ENCODE peak calls at places on chromosomes 2 and 18, in four cellular contexts. H is tibial artery, L is right atrium auricular region, T is mammary epithelial cell. E is an unnamed sample.
A peak's percentile ranks its signal among the peaks of the same experiment; 100 is the strongest.

GRCh38 chr2:239249781-239250180 is 151.0 kb downstream of the HDAC4 start:
- DNase-seq in T (no peak), L (peak; percentile 89), H (peak; percentile 60), E (peak; percentile 51)

GRCh38 chr2:88227446-88227845 is 57.3 kb downstream of the THNSL2 start:
- DNase-seq in L (no peak), H (no peak), T (no peak), E (no peak)

GRCh38 chr2:95025406-95026319 is at the start of gene MAL:
- DNase-seq in T (peak; percentile 23), L (no peak), H (no peak), E (no peak)

GRCh38 chr2:207227062-207227748 is 61.5 kb upstream of the KLF7 start:
- DNase-seq in H (no peak), L (no peak), T (no peak), E (no peak)

GRCh38 chr18:78738076-78738690 is 241.4 kb upstream of the SALL3 start:
- DNase-seq in H (no peak), L (no peak), T (no peak), E (peak; percentile 10)

GRCh38 chr2:199216253-199216652 is 241.5 kb downstream of the SATB2 start:
- DNase-seq in L (no peak), T (no peak), H (no peak), E (no peak)

GRCh38 chr2:26649322-26649721 is 8.2 kb upstream of the CIB4 start:
- DNase-seq in T (no peak), H (no peak), L (no peak), E (no peak)

GRCh38 chr18:69865656-69866241 is 81.9 kb downstream of the CD226 start:
- DNase-seq in L (no peak), T (no peak), H (no peak), E (no peak)

GRCh38 chr18:31325051-31325450 is 7.1 kb downstream of the DSG1 start:
- DNase-seq in H (peak; percentile 21), T (peak; percentile 37), L (no peak), E (peak; percentile 3)

GRCh38 chr2:67878743-67879142 is 184.1 kb downstream of the C1D start:
- DNase-seq in T (no peak), H (no peak), L (no peak), E (no peak)

GRCh38 chr2:180289627-180290026 is 282.5 kb upstream of the CWC22 start:
- DNase-seq in H (no peak), L (no peak), T (no peak), E (no peak)

GRCh38 chr2:85741211-85741610 is 12.6 kb upstream of the ATOH8 start:
- DNase-seq in L (no peak), T (no peak), H (peak; percentile 73), E (no peak)

GRCh38 chr18:8615397-8616025 is 6.3 kb downstream of the RAB12 start:
- DNase-seq in H (peak; percentile 36), L (no peak), T (peak; percentile 87), E (peak; percentile 65)

GRCh38 chr18:10274327-10274726 is 180.1 kb upstream of the APCDD1 start:
- DNase-seq in L (no peak), T (no peak), H (no peak), E (no peak)

GRCh38 chr2:207683879-207684627 is 27.4 kb upstream of the CCNYL1 start:
- DNase-seq in H (no peak), T (peak; percentile 60), L (no peak), E (peak; percentile 7)

GRCh38 chr2:105391058-105391627 is 7.7 kb downstream of the FHL2 start:
- DNase-seq in L (no peak), H (no peak), T (no peak), E (peak; percentile 39)

GRCh38 chr2:42063383-42064171 is 15.8 kb downstream of the PKDCC start:
- DNase-seq in L (no peak), T (no peak), H (no peak), E (no peak)

GRCh38 chr2:231673348-231673770 is 35.0 kb upstream of the PTMA start:
- DNase-seq in T (no peak), L (no peak), H (no peak), E (no peak)

GRCh38 chr2:102100371-102101096 is 42.0 kb upstream of the IL1R1 start:
- DNase-seq in L (no peak), H (no peak), T (peak; percentile 89), E (no peak)

GRCh38 chr2:23381084-23381483 is 3.9 kb upstream of the KLHL29 start:
- DNase-seq in H (peak; percentile 48), L (peak; percentile 76), T (peak; percentile 86), E (peak; percentile 86)

GRCh38 chr2:195498176-195498575 is 158.8 kb upstream of the SLC39A10 start:
- DNase-seq in L (no peak), T (peak; percentile 26), H (peak; percentile 37), E (peak; percentile 80)

GRCh38 chr2:72979896-72980295 is 62.6 kb downstream of the EMX1 start:
- DNase-seq in T (no peak), H (no peak), L (no peak), E (no peak)

GRCh38 chr2:209663149-209663548 is 108.5 kb upstream of the UNC80 start:
- DNase-seq in L (no peak), T (no peak), H (no peak), E (peak; percentile 7)

GRCh38 chr18:74303936-74304335 is 11.7 kb upstream of the C18orf63 start:
- DNase-seq in T (peak; percentile 63), H (no peak), L (no peak), E (no peak)

GRCh38 chr2:241158546-241158900 is 8.3 kb downstream of the PPP1R7 start:
- DNase-seq in T (no peak), H (no peak), L (no peak), E (no peak)

GRCh38 chr2:47214990-47215389 is 59.9 kb upstream of the STPG4 start:
- DNase-seq in T (no peak), H (no peak), L (no peak), E (no peak)

GRCh38 chr2:130987519-130988425 is 105.5 kb downstream of the FAM168B start:
- DNase-seq in T (no peak), H (no peak), L (no peak), E (no peak)

GRCh38 chr18:77407733-77408132 is 158.1 kb downstream of the GALR1 start:
- DNase-seq in H (no peak), T (no peak), L (no peak), E (no peak)

GRCh38 chr2:91839904-91840868 is 3031.0 kb upstream of the TEKT4 start:
- DNase-seq in H (no peak), L (no peak), T (no peak), E (no peak)

GRCh38 chr2:85728883-85729824 is 24.6 kb upstream of the ATOH8 start:
- DNase-seq in L (peak; percentile 95), H (peak; percentile 91), T (peak; percentile 45), E (peak; percentile 85)

GRCh38 chr18:76274470-76275289 is 220.4 kb downstream of the ZNF516 start:
- DNase-seq in L (no peak), T (no peak), H (no peak), E (no peak)

GRCh38 chr2:135916232-135916631 is 40.0 kb upstream of the MCM6 start:
- DNase-seq in H (no peak), L (no peak), T (peak; percentile 15), E (no peak)

GRCh38 chr2:234968633-234969328 is 17.0 kb downstream of the SH3BP4 start:
- DNase-seq in H (no peak), T (no peak), L (no peak), E (no peak)

GRCh38 chr2:182907081-182907830 is 40.8 kb upstream of the FRZB start:
- DNase-seq in L (no peak), T (no peak), H (no peak), E (no peak)
- H3K27ac ChIP-seq in L (no peak overlapping the region), T (no peak overlapping the region), H (no peak overlapping the region), E (no peak overlapping the region)

GRCh38 chr2:162067596-162067995 is 6.4 kb downstream of the DPP4 start:
- DNase-seq in H (no peak), L (no peak), T (no peak), E (no peak)

GRCh38 chr2:162069200-162069910 is 4.7 kb downstream of the DPP4 start:
- DNase-seq in L (no peak), T (no peak), H (no peak), E (no peak)

GRCh38 chr2:162072181-162072702 is 1.8 kb downstream of the DPP4 start:
- DNase-seq in L (no peak), T (peak; percentile 56), H (no peak), E (no peak)

GRCh38 chr2:162071016-162071415 is 3.0 kb downstream of the DPP4 start:
- DNase-seq in H (no peak), T (no peak), L (no peak), E (no peak)

DNA sequence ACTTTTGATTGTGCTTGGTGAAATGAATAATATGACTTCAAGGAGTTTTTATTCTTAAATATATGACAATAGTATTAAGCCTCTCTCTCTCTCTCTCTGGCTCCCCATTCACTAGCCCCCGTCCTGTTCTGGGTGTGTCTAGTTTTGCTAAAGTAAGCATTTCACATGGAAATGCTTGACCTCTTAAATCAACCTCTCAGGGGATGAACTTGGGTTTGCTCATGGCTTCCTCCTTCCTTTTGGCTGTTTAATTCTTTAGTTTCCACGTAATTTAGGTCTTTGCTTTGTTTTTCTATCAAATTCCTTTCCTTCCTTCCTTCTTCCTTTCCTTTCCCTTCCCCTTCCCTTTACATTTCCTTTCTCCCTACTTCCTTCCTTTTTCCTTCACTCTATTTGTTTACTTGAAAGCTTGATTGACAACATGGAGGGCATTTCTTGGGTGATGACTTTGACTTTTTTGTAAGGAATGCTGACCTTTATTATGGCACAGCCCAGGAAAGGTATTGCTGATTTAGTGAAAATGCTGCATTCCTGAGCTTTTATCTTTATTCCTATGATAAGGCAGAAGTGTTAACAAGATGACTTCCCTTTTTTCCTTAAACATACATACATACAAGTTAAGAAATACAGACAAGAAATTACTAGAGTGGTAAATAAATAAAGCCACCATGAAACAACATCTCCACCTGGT is 3.6 kb downstream of the DPP4 start:
- DNase-seq in H (no peak), T (no peak), L (no peak), E (no peak)
- H3K4me1 ChIP-seq in H (no peaks in the 10 kb centered on the region), T (peaks cover 7% of the 10 kb centered on the region), L (no peaks in the 10 kb centered on the region), E (peaks cover 9% of the 10 kb centered on the region)

GRCh38 chr2:217988840-217989204 is 14.0 kb downstream of the TNS1 start:
- DNase-seq in L (no peak), T (no peak), H (no peak), E (no peak)
- TF ChIP-seq CTCF in L (no peak), T (no peak), H (no peak), E (no peak)

DNA sequence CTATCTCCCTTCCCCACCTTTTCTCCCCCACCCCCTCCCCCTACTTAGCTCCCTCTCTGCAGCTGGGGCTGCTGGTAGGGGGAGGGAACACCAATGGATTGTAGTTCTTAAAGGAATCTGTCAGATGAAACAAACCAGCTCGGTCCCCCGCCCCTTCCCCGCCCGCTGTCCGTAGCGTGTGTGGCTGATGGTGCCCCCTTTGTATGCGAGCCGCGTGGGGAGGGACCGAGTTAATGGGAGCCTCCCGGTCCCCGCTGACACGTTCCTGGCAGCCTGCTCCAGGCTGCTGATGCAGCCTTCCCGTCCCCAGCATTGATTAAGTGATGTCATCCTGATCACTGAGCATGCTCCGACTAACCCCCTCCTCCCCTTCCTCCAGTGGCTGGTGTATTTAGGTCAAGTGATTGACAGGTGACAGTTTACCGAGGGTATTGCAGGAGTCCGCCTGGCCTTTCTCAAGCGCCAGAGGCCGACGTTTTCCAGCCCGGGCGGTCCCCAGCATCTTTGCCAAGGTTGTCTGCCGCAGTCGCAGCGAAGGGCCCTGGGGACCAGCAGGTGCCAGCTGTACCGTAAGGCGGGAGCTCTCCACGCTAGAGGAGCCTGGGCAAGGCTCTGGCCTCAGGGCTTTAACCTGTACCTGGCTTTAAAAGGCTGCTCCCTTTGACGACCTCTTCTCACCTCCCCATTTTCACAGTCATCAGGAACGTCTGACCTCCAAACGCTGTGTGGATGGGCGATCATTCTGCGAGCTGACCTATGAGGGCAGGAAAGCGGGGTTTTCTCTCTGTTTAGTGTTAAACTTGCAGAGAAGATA is 1.8 kb downstream of the KIF5C start:
- DNase-seq in L (no peak), T (no peak), H (no peak), E (peak; percentile 58)
- H3K27ac ChIP-seq in L (peak overlapping the region; percentile 7), T (no peak overlapping the region), H (no peak overlapping the region), E (no peak overlapping the region)

E was measured in adrenal gland.